ENCODE peak calls at places on chromosomes 1 and 21, in four cellular contexts. K is HepG2, N is upper lobe of left lung, R is GM12878. I is an unnamed sample.
A peak's percentile ranks its signal among the peaks of the same experiment; 100 is the strongest.

GRCh38 chr1:229199261-229199850 is 71.6 kb upstream of the RAB4A start:
- ATAC-seq in K (no peak), N (no peak), R (no peak), I (no peak)

GRCh38 chr1:221035680-221036153 is 156.5 kb downstream of the HLX start:
- ATAC-seq in K (no peak), N (no peak), R (no peak), I (no peak)

GRCh38 chr1:47431534-47431933 is 6.3 kb upstream of the FOXD2 start:
- ATAC-seq in K (no peak), N (no peak), R (no peak), I (no peak)

GRCh38 chr1:229086091-229086490 is 184.8 kb upstream of the RAB4A start:
- ATAC-seq in K (no peak), N (no peak), R (no peak), I (no peak)

GRCh38 chr21:15771311-15771710 is 41.5 kb downstream of the USP25 start:
- ATAC-seq in K (no peak), N (no peak), R (no peak), I (no peak)

GRCh38 chr1:6347641-6348487 is 45.7 kb downstream of the ACOT7 start:
- ATAC-seq in K (peak; percentile 57), N (no peak), R (peak; percentile 84), I (no peak)

GRCh38 chr1:56444960-56445646 is 134.3 kb downstream of the PLPP3 start:
- ATAC-seq in K (no peak), N (no peak), R (no peak), I (no peak)

GRCh38 chr1:199081739-199082138 is 442.9 kb downstream of the PTPRC start:
- ATAC-seq in K (no peak), N (no peak), R (peak; percentile 93), I (no peak)

GRCh38 chr1:181369416-181369815 is 113.9 kb upstream of the CACNA1E start:
- ATAC-seq in K (no peak), N (no peak), R (no peak), I (no peak)

GRCh38 chr1:25609921-25610320 is 6.7 kb upstream of the MAN1C1 start:
- ATAC-seq in K (no peak), N (no peak), R (no peak), I (peak; percentile 40)

GRCh38 chr1:192978195-192978710 is 80.9 kb downstream of the UCHL5 start:
- ATAC-seq in K (no peak), N (no peak), R (no peak), I (no peak)

GRCh38 chr1:64171797-64172281 is 31.6 kb upstream of the UBE2U start:
- ATAC-seq in K (no peak), N (no peak), R (peak; percentile 94), I (no peak)

GRCh38 chr1:36136535-36136934 is 11.5 kb upstream of the COL8A2 start:
- ATAC-seq in K (no peak), N (no peak), R (no peak), I (peak; percentile 76)

GRCh38 chr1:167263784-167264464 is 43.2 kb downstream of the POU2F1 start:
- ATAC-seq in K (no peak), N (no peak), R (peak; percentile 65), I (no peak)

GRCh38 chr1:11156441-11156840 is 32.7 kb upstream of the ANGPTL7 start:
- ATAC-seq in K (no peak), N (no peak), R (no peak), I (no peak)

GRCh38 chr21:18000961-18001522 is 181.9 kb upstream of the C21orf91 start:
- ATAC-seq in K (peak; percentile 39), N (no peak), R (no peak), I (no peak)

GRCh38 chr1:234543442-234544093 is 64.6 kb upstream of the TARBP1 start:
- ATAC-seq in K (no peak), N (no peak), R (no peak), I (peak; percentile 24)

GRCh38 chr1:119790481-119791198 is 20.6 kb downstream of the REG4 start:
- ATAC-seq in K (peak; percentile 85), N (no peak), R (no peak), I (no peak)

GRCh38 chr1:24826510-24826909 is 81.3 kb downstream of the CLIC4 start:
- ATAC-seq in K (no peak), N (no peak), R (no peak), I (no peak)

GRCh38 chr1:237507005-237507404 is 383.7 kb downstream of the ZP4 start:
- ATAC-seq in K (no peak), N (no peak), R (peak; percentile 89), I (no peak)

GRCh38 chr1:204285438-204286322 is 71.9 kb upstream of the GOLT1A start:
- ATAC-seq in K (no peak), N (no peak), R (no peak), I (peak; percentile 24)

GRCh38 chr1:26959722-26960624 is at the start of gene KDF1:
- ATAC-seq in K (peak; percentile 76), N (peak; percentile 95), R (peak; percentile 46), I (no peak)

GRCh38 chr1:152001631-152002584 is 8.2 kb upstream of the S100A10 start:
- ATAC-seq in K (peak; percentile 74), N (peak; percentile 84), R (peak; percentile 82), I (peak; percentile 86)
- TF ChIP-seq POLR2AphosphoS5 in K (no peak), N (no peak), R (no peak), I (peak; percentile 62)

GRCh38 chr1:8876099-8876496 is 2.4 kb downstream of the ENO1 start:
- ATAC-seq in K (no peak), N (no peak), R (no peak), I (no peak)

GRCh38 chr1:8879348-8880067 is 1.0 kb upstream of the ENO1 start:
- ATAC-seq in K (no peak), N (no peak), R (no peak), I (no peak)

GRCh38 chr1:8875216-8875861 is 3.1 kb downstream of the ENO1 start:
- ATAC-seq in K (no peak), N (no peak), R (no peak), I (no peak)

GRCh38 chr1:8880068-8880676 is 1.7 kb upstream of the ENO1 start:
- ATAC-seq in K (peak; percentile 30), N (peak; percentile 58), R (no peak), I (peak; percentile 26)

GRCh38 chr1:8878448-8879347 is at the start of gene ENO1:
- ATAC-seq in K (peak; percentile 84), N (peak; percentile 96), R (peak; percentile 80), I (peak; percentile 93)
- TF ChIP-seq EP300 in K (peak; percentile 10), N (no peak), R (peak; percentile 8), I (no peak)

GRCh38 chr1:223771814-223772770 is 59.8 kb downstream of the CAPN2 start:
- ATAC-seq in K (no peak), N (peak; percentile 89), R (peak; percentile 76), I (peak; percentile 58)

GRCh38 chr1:223772771-223773160 is 60.4 kb downstream of the CAPN2 start:
- ATAC-seq in K (no peak), N (no peak), R (no peak), I (no peak)

GRCh38 chr1:223774133-223774811 is 61.9 kb downstream of the CAPN2 start:
- ATAC-seq in K (no peak), N (no peak), R (peak; percentile 28), I (no peak)

GRCh38 chr1:223770621-223771315 is 58.4 kb downstream of the CAPN2 start:
- ATAC-seq in K (no peak), N (no peak), R (no peak), I (no peak)

DNA sequence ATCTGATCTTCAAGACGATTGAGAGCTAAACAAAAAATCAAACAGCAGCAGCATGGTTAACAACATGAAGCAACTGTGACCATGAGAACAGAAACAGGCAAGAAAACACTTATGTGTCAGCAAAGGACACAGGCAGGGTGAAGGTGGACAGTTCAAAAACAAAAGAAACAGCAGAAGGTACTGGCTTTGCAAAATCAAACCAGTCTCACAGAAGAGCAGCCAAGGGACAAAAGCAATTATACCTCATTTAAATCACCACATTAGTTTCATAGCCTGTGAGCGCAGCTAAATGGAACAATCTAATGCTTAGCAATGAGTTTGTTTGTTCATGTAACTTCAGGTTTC is 59.1 kb downstream of the CAPN2 start:
- ATAC-seq in K (no peak), N (peak; percentile 4), R (peak; percentile 85), I (no peak)
- H3K4me3 ChIP-seq in K (no peak overlapping the region), N (no peak overlapping the region), R (no peak overlapping the region), I (no peak overlapping the region)

GRCh38 chr1:206892351-206892984 is 4.8 kb upstream of the IL24 start:
- ATAC-seq in K (no peak), N (no peak), R (no peak), I (no peak)

GRCh38 chr1:206893380-206893779 is 3.9 kb upstream of the IL24 start:
- ATAC-seq in K (no peak), N (no peak), R (no peak), I (no peak)

GRCh38 chr1:206891412-206891811 is 5.8 kb upstream of the IL24 start:
- ATAC-seq in K (no peak), N (no peak), R (no peak), I (no peak)

GRCh38 chr1:206890125-206890637 is 7.1 kb upstream of the IL24 start:
- ATAC-seq in K (no peak), N (no peak), R (no peak), I (no peak)

DNA sequence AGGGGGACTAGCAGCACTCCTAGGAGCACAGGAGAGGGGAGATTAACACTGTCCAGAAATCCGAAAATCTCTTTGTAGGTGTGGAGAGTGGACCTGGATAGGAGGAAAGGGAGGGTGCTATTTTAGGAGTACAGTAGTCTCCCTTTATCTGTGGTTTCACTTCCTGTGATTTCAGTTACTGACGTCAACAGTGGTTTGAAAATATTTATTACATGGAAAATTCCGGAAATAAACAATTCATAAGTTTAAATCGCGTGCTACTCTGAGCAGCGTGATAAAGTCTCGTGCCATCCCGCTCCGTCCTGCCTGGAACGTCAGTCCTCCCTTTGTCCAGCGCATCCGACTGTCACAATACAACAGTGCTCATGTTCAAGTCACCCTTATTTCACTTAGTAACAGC is 6.6 kb upstream of the IL24 start:
- ATAC-seq in K (no peak), N (peak; percentile 54), R (no peak), I (no peak)
- TF ChIP-seq POLR2AphosphoS5 in K (no peak), N (peak; percentile 83), R (no peak), I (no peak)